ENCODE peak calls at places on chromosomes 12 and 14, in four cellular contexts. One of them, this sample, is unnamed.

GRCh38 chr14:95233702-95234241 is 76.4 kb upstream of the DICER1 start:
- DNase-seq in choroid plexus epithelial cell: no peak
- DNase-seq in astrocyte of the cerebellum: no peak
- DNase-seq in cardiac fibroblast: no peak
- DNase-seq in this sample: no peak

GRCh38 chr12:75881910-75882309 is 149.7 kb downstream of the PHLDA1 start:
- DNase-seq in choroid plexus epithelial cell: peak
- DNase-seq in astrocyte of the cerebellum: no peak
- DNase-seq in cardiac fibroblast: no peak
- DNase-seq in this sample: no peak

GRCh38 chr14:71362920-71363584 is 455.8 kb downstream of the PCNX1 start:
- DNase-seq in choroid plexus epithelial cell: peak
- DNase-seq in astrocyte of the cerebellum: no peak
- DNase-seq in cardiac fibroblast: peak
- DNase-seq in this sample: no peak

GRCh38 chr14:80504781-80505180 is 293.5 kb upstream of the DIO2 start:
- DNase-seq in choroid plexus epithelial cell: no peak
- DNase-seq in astrocyte of the cerebellum: no peak
- DNase-seq in cardiac fibroblast: peak
- DNase-seq in this sample: no peak

GRCh38 chr14:89241934-89242670 is 174.9 kb downstream of the FOXN3 start:
- DNase-seq in choroid plexus epithelial cell: peak
- DNase-seq in astrocyte of the cerebellum: no peak
- DNase-seq in cardiac fibroblast: no peak
- DNase-seq in this sample: no peak

GRCh38 chr12:130424858-130425697 is 87.4 kb downstream of the PIWIL1 start:
- DNase-seq in choroid plexus epithelial cell: no peak
- DNase-seq in astrocyte of the cerebellum: no peak
- DNase-seq in cardiac fibroblast: no peak
- DNase-seq in this sample: peak

GRCh38 chr12:26058308-26058707 is 66.5 kb downstream of the BHLHE41 start:
- DNase-seq in choroid plexus epithelial cell: no peak
- DNase-seq in astrocyte of the cerebellum: no peak
- DNase-seq in cardiac fibroblast: no peak
- DNase-seq in this sample: no peak

GRCh38 chr14:88346048-88346639 is 23.1 kb upstream of the KCNK10 start:
- DNase-seq in choroid plexus epithelial cell: no peak
- DNase-seq in astrocyte of the cerebellum: no peak
- DNase-seq in cardiac fibroblast: peak
- DNase-seq in this sample: no peak

GRCh38 chr14:98197933-98198332 is 1074.1 kb downstream of the BCL11B start:
- DNase-seq in choroid plexus epithelial cell: no peak
- DNase-seq in astrocyte of the cerebellum: no peak
- DNase-seq in cardiac fibroblast: no peak
- DNase-seq in this sample: no peak

GRCh38 chr14:50113381-50113811 is 3.0 kb downstream of the VCPKMT start:
- DNase-seq in choroid plexus epithelial cell: no peak
- DNase-seq in astrocyte of the cerebellum: no peak
- DNase-seq in cardiac fibroblast: no peak
- DNase-seq in this sample: no peak

GRCh38 chr14:50110323-50111037 is 5.9 kb downstream of the VCPKMT start:
- DNase-seq in choroid plexus epithelial cell: no peak
- DNase-seq in astrocyte of the cerebellum: no peak
- DNase-seq in cardiac fibroblast: no peak
- DNase-seq in this sample: no peak

GRCh38 chr14:50107850-50108249 is 8.5 kb downstream of the VCPKMT start:
- DNase-seq in choroid plexus epithelial cell: no peak
- DNase-seq in astrocyte of the cerebellum: no peak
- DNase-seq in cardiac fibroblast: no peak
- DNase-seq in this sample: no peak

GRCh38 chr14:50106178-50106577 is 10.2 kb downstream of the VCPKMT start:
- DNase-seq in choroid plexus epithelial cell: no peak
- DNase-seq in astrocyte of the cerebellum: no peak
- DNase-seq in cardiac fibroblast: no peak
- DNase-seq in this sample: no peak

GRCh38 chr14:50109342-50109741 is 7.0 kb downstream of the VCPKMT start:
- DNase-seq in choroid plexus epithelial cell: peak
- DNase-seq in astrocyte of the cerebellum: peak
- DNase-seq in cardiac fibroblast: peak
- DNase-seq in this sample: no peak
- TF ChIP-seq CTCF in choroid plexus epithelial cell: peak
- TF ChIP-seq CTCF in astrocyte of the cerebellum: peak
- TF ChIP-seq CTCF in cardiac fibroblast: peak
- TF ChIP-seq CTCF in this sample: no peak

DNA sequence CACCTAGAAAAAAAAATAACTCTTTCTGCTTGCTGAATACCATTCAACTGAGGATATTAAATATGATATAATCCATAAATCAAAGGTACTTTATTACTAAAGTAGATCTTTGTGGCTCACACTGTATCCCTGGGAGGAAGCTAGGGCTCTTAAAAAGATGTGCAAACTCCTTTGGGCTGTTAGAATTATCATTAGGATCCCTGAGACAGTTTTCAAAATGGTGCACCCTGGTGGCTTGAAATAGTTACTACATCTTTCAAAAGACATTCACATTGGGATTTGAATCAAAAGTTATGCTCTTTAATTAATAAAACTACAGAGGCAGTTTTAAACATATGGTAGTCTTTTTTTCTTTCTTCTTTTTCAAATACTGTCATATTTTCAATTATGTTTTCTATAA is 228.5 kb upstream of the G2E3 start:
- DNase-seq in choroid plexus epithelial cell: peak
- DNase-seq in astrocyte of the cerebellum: no peak
- DNase-seq in cardiac fibroblast: peak
- DNase-seq in this sample: no peak
- TF ChIP-seq CTCF in choroid plexus epithelial cell: peak
- TF ChIP-seq CTCF in astrocyte of the cerebellum: peak
- TF ChIP-seq CTCF in cardiac fibroblast: peak
- TF ChIP-seq CTCF in this sample: no peak

GRCh38 chr14:23910876-23911210 is 42.7 kb upstream of the DHRS4 start:
- DNase-seq in choroid plexus epithelial cell: no peak
- DNase-seq in astrocyte of the cerebellum: no peak
- DNase-seq in cardiac fibroblast: no peak
- DNase-seq in this sample: no peak
- TF ChIP-seq CTCF in choroid plexus epithelial cell: no peak
- TF ChIP-seq CTCF in astrocyte of the cerebellum: no peak
- TF ChIP-seq CTCF in cardiac fibroblast: no peak
- TF ChIP-seq CTCF in this sample: no peak

GRCh38 chr12:131980263-131980662 is 30.5 kb downstream of the EP400 start:
- DNase-seq in choroid plexus epithelial cell: peak
- DNase-seq in astrocyte of the cerebellum: no peak
- DNase-seq in cardiac fibroblast: peak
- DNase-seq in this sample: no peak
- TF ChIP-seq CTCF in choroid plexus epithelial cell: peak
- TF ChIP-seq CTCF in astrocyte of the cerebellum: no peak
- TF ChIP-seq CTCF in cardiac fibroblast: no peak
- TF ChIP-seq CTCF in this sample: no peak

DNA sequence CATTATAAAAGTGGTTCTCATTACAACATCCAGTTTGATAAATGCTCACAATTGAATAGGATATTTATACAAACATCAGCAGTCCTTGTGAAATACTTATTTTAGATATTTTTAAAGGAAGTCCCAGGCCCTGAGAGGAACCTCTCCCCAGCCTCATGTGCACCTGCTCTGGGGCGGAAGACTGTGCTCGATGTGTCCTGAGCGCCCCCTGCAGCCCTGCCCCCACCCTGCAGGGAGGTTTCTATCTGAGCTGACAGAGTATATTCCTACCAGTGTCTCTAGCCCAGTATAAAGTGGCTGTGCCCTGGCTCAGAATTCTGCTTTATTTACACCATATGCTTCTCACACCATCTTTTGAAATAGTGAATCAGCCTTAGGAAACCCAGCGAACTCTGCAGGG is 1349.1 kb downstream of the TMEM121 start:
- DNase-seq in choroid plexus epithelial cell: no peak
- DNase-seq in astrocyte of the cerebellum: no peak
- DNase-seq in cardiac fibroblast: no peak
- DNase-seq in this sample: peak
- TF ChIP-seq CTCF in choroid plexus epithelial cell: peak
- TF ChIP-seq CTCF in astrocyte of the cerebellum: no peak
- TF ChIP-seq CTCF in cardiac fibroblast: peak
- TF ChIP-seq CTCF in this sample: peak

DNA sequence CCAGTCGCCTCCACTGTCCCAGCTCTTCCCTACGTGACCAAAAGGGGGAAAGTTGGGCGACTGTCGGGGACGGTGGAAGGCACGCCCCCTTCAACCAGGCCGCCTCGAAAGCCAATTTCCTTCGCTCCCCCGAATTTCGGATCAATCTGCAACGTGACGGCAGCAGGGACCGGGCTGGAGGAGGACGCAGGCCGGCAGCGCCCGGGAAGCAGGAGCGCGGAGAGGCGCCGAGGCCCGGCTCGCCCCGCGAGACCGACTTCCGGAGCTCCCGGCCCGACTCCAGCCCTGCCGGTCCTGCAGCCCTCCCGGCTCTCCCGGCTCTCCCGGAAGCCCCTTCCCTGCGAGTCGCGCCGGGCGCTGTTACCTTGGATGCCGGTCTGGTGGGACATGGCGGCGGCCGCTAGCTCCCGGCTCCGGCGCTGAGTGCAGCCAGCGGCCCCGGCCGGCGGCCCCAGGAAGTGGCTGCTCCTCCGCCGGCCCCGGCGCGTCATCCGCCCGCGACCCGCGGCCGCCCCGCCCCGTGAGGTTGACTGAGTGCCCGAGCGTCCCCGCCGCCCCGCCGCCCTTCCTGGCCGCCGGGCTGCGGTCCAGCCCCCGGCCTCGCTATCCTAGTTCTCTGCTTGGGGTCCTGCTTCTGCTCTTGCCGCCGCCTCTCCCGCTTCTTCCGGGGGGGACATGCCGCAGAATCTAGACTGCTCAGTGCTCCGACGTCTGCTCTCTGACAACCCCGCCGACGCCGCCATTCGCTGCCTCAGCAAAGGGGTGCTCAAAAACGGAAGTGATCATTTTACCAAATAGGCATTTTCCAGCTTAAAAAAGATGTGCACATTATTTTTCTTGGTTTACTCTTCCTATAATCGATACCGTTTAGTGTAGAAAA is at the start of gene TWF1:
- DNase-seq in choroid plexus epithelial cell: peak
- DNase-seq in astrocyte of the cerebellum: peak
- DNase-seq in cardiac fibroblast: peak
- DNase-seq in this sample: peak
- TF ChIP-seq CTCF in choroid plexus epithelial cell: peak
- TF ChIP-seq CTCF in astrocyte of the cerebellum: peak
- TF ChIP-seq CTCF in cardiac fibroblast: peak
- TF ChIP-seq CTCF in this sample: no peak